ENCODE peak calls at places on chromosome 22, in seven cellular contexts. D is HCT116, X is fibroblast of mammary gland, N is epithelial cell of esophagus, U is fibroblast of lung, R is astrocyte of the cerebellum, Q is GM12864. O is an unnamed sample.

GRCh38 chr22:31344369-31345330 is 1.5 kb downstream of the PATZ1 start:
- DNase-seq in U (peak; percentile 62), X (peak; percentile 48), D (no peak), Q (no peak), R (no peak), N (peak; percentile 53), O (peak; percentile 39)

GRCh38 chr22:37063436-37064420 is 12.2 kb downstream of the KCTD17 start:
- DNase-seq in X (no peak), N (no peak), Q (no peak), U (no peak), R (no peak), D (no peak), O (no peak)

GRCh38 chr22:22730655-22731373 is 86.4 kb downstream of the GGTLC2 start:
- DNase-seq in N (no peak), R (no peak), U (no peak), Q (no peak), X (no peak), D (no peak), O (no peak)

GRCh38 chr22:37775785-37776638 is 31.7 kb upstream of the GCAT start:
- DNase-seq in Q (no peak), U (peak; percentile 83), N (peak; percentile 95), D (no peak), X (peak; percentile 95), R (peak; percentile 16), O (peak; percentile 74)

GRCh38 chr22:41260871-41261270 is 20.1 kb upstream of the CHADL start:
- DNase-seq in Q (no peak), N (no peak), X (no peak), U (no peak), D (no peak), R (no peak), O (no peak)

GRCh38 chr22:50010676-50011446 is 1.7 kb downstream of the IL17REL start:
- DNase-seq in Q (no peak), X (no peak), N (no peak), R (no peak), U (no peak), D (no peak), O (no peak)

GRCh38 chr22:39530692-39531331 is 1.7 kb downstream of the RPS19BP1 start:
- DNase-seq in D (no peak), U (no peak), R (no peak), N (peak; percentile 65), Q (no peak), X (peak; percentile 56), O (peak; percentile 44)

GRCh38 chr22:36470994-36471331 is 10.5 kb downstream of the TXN2 start:
- DNase-seq in U (peak; percentile 86), X (peak; percentile 24), D (no peak), Q (no peak), N (peak; percentile 79), R (no peak), O (peak; percentile 35)

GRCh38 chr22:46060292-46061123 is 83.5 kb upstream of the WNT7B start:
- DNase-seq in Q (no peak), R (no peak), N (no peak), D (no peak), X (peak; percentile 51), U (peak; percentile 27), O (no peak)

GRCh38 chr22:46062971-46063631 is 86.1 kb upstream of the WNT7B start:
- DNase-seq in Q (no peak), D (no peak), R (no peak), X (peak; percentile 37), N (no peak), U (peak; percentile 5), O (no peak)

GRCh38 chr22:46062232-46062615 is 85.3 kb upstream of the WNT7B start:
- DNase-seq in R (no peak), Q (no peak), D (no peak), U (peak; percentile 6), N (no peak), X (no peak), O (no peak)

GRCh38 chr22:46061124-46061410 is 84.1 kb upstream of the WNT7B start:
- DNase-seq in D (no peak), R (no peak), Q (no peak), U (no peak), X (no peak), N (no peak), O (no peak)

DNA sequence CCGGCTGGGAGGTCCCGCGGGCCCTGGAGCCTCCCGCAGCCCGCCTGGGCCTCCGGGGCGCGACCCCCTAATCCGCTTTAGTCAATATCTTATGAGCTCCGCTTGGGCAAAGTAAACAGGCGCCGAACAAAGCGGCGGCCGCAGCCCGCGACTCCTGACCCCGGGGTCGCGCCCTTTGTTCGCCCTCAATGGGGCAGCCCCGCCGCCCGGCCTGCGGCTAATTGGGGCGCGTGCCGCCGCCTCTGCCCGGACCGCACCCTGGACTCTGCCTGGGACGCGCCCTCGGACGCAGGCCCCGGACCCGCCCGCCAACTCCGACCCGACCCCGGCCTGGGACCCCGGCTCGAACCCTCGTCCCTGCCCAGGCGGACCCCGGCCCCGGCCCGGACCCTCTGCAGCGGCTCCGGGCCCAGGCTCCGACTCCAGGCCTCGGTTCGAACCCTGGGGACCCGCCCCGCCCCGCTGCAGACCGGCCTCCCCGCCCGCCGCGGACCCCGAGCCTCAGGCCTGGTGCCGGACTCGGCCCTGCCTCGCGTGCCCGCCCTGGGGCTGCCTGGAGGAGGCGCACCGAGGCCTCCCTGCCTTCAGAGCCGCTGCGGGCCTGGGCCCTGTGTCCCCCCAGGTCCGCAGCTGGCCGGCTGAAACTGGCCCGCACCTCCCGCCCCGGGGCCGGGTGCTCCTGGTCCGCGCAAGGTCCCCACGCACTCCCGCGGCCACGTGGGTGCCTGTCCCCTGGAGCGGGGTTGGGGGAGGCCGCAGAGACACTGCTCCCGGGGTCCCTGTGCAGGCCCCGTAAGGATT is 84.7 kb upstream of the WNT7B start:
- DNase-seq in D (no peak), Q (no peak), N (no peak), R (no peak), X (peak; percentile 18), U (no peak), O (no peak)
- H3K4me3 ChIP-seq in D (no peak overlapping the region), Q (no peak overlapping the region), N (no peak overlapping the region), R (no peak overlapping the region), X (peak overlapping the region; percentile 0), U (no peak overlapping the region), O (no peak overlapping the region)

GRCh38 chr22:32533265-32534068 is 58.9 kb downstream of the FBXO7 start:
- DNase-seq in D (no peak), U (peak; percentile 72), X (peak; percentile 65), R (no peak), Q (no peak), N (no peak), O (peak; percentile 60)

GRCh38 chr22:32534252-32535215 is 59.9 kb downstream of the FBXO7 start:
- DNase-seq in R (no peak), X (no peak), U (peak; percentile 53), D (no peak), Q (no peak), N (no peak), O (peak; percentile 44)

GRCh38 chr22:32531228-32531627 is 56.6 kb downstream of the FBXO7 start:
- DNase-seq in N (no peak), D (no peak), Q (no peak), U (peak; percentile 32), X (peak; percentile 34), R (no peak), O (peak; percentile 73)

GRCh38 chr22:32532819-32533128 is 58.2 kb downstream of the FBXO7 start:
- DNase-seq in N (no peak), X (no peak), U (no peak), R (no peak), Q (no peak), D (no peak), O (no peak)

GRCh38 chr22:32531955-32532818 is 57.6 kb downstream of the FBXO7 start:
- DNase-seq in R (no peak), X (peak; percentile 95), Q (no peak), U (peak; percentile 95), N (peak; percentile 73), D (no peak), O (peak; percentile 97)
- TF ChIP-seq CTCF in R (no peak), X (no peak), Q (no peak), U (no peak), N (no peak), D (no peak), O (no peak)

GRCh38 chr22:26168199-26168915 is 905 bp upstream of the SEZ6L start:
- DNase-seq in D (no peak), X (no peak), U (no peak), N (no peak), Q (no peak), R (no peak), O (no peak)

GRCh38 chr22:26169312-26170111 is at the start of gene SEZ6L:
- DNase-seq in R (no peak), N (no peak), D (no peak), X (no peak), U (peak; percentile 7), Q (no peak), O (no peak)

GRCh38 chr22:26168934-26169311 is 339 bp upstream of the SEZ6L start:
- DNase-seq in R (no peak), U (peak; percentile 6), D (no peak), Q (no peak), X (no peak), N (no peak), O (no peak)

GRCh38 chr22:26170795-26171194 is 1.5 kb downstream of the SEZ6L start:
- DNase-seq in U (no peak), N (no peak), R (no peak), D (no peak), X (no peak), Q (no peak), O (no peak)

GRCh38 chr22:26170112-26170492 is 840 bp downstream of the SEZ6L start:
- DNase-seq in U (no peak), R (no peak), X (no peak), Q (no peak), D (no peak), N (no peak), O (no peak)
- H3K4me3 ChIP-seq in U (no peak overlapping the region), R (no peak overlapping the region), X (no peak overlapping the region), Q (no peak overlapping the region), D (no peak overlapping the region), N (no peak overlapping the region), O (no peak overlapping the region)

GRCh38 chr22:19520007-19520406 is 4.2 kb downstream of the CLDN5 start:
- DNase-seq in D (no peak), X (no peak), U (no peak), Q (no peak), R (no peak), N (no peak), O (no peak)

GRCh38 chr22:19518568-19519030 is 5.6 kb downstream of the CLDN5 start:
- DNase-seq in U (no peak), D (no peak), Q (no peak), X (no peak), R (no peak), N (no peak), O (no peak)

GRCh38 chr22:19520566-19521305 is 3.5 kb downstream of the CLDN5 start:
- DNase-seq in R (no peak), U (no peak), Q (no peak), N (no peak), D (no peak), X (no peak), O (no peak)

GRCh38 chr22:19517919-19518567 is 6.2 kb downstream of the CLDN5 start:
- DNase-seq in D (no peak), U (no peak), R (no peak), Q (no peak), X (no peak), N (no peak), O (no peak)

DNA sequence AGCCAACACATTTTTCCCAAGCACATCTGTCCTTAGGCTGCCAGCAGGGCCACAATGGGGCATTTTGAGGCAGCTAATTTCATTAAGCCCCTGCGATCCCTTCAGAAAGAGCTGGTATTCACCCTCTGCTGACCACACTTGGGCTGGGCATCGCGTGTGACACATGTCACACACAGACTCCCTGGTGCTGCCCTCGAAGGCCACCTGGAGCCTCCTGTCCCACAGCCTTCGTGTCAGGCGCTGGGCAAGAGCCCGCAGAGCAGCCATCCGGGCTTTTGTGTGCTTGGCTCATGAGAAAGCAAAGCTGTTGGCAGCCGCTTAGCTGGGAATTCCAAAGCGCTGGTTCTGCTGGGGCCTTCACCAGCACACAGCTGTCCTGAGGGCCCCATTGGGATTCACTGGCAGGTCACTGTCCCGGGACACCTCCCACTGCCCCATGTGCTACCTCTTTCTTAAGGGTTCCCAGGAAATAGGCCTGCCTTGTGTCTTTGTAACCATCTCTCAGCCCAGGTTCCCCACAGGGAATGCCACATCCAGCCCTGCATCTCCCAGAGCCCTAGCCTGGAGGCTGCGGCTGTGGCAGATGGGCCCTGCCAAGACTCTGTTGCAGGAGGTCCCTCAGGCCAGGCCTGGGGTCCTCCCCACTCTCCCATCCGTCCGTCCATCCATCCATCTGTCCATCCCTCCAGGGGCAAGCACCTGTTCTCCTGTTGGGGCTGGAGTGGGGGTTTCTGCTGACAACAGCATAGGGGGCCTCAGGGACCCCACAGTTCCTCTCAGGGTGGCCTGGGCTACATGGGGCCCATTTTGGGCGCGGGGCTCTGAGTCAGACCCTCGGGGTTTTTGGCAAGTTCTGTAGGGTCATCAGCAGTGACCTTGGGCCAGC is 4.9 kb downstream of the CLDN5 start:
- DNase-seq in X (no peak), R (no peak), N (no peak), D (no peak), Q (no peak), U (no peak), O (no peak)
- TF ChIP-seq CTCF in X (no peak), R (no peak), N (no peak), D (no peak), Q (no peak), U (no peak), O (no peak)